ENCODE peak calls at places on chromosomes 4 and X, in eight cellular contexts. R is NCI-H1092; G is putamen; L is stimulated activated CD4-positive, alpha-beta T cell treated with anti-CD3 and anti-CD28 coated beads, Interleukin-4, amount 100 ng/mL, for 24 hours; Q is CD8-positive, alpha-beta T cell; W is NCI-H524 treated with DMSO at 0.1 percent for 48 hours; U is activated naive CD4-positive, alpha-beta T cell treated with Interleukin-2 at 50 U/mL for 16 hours; Y is Panc1. C is an unnamed sample.

GRCh38 chrX:39456894-39457600 is 640.7 kb downstream of the BCOR start:
- DNase-seq in W (no peak), L (no peak), Y (no peak), U (no peak), R (no peak), G (no peak), Q (no peak), C (no peak)

GRCh38 chr4:75633846-75634245 is 3.5 kb upstream of the CDKL2 start:
- DNase-seq in U (no peak), Q (no peak), G (no peak), L (no peak), W (no peak), R (no peak), Y (no peak), C (no peak)

GRCh38 chrX:21374994-21375794 is 976 bp downstream of the CNKSR2 start:
- DNase-seq in G (no peak), Q (no peak), Y (no peak), R (no peak), W (no peak), U (peak), L (no peak), C (no peak)

GRCh38 chr4:158280856-158281255 is 70.6 kb downstream of the TMEM144 start:
- DNase-seq in W (no peak), L (no peak), U (no peak), Q (no peak), G (no peak), R (no peak), Y (no peak), C (no peak)

GRCh38 chr4:23788460-23788859 is 101.4 kb downstream of the PPARGC1A start:
- DNase-seq in W (no peak), L (no peak), R (no peak), G (no peak), Y (no peak), Q (no peak), U (no peak), C (no peak)

GRCh38 chr4:74109894-74110605 is 11.1 kb upstream of the CXCL2 start:
- DNase-seq in L (no peak), Y (no peak), Q (no peak), G (no peak), U (no peak), W (no peak), R (no peak), C (no peak)

GRCh38 chr4:164215113-164215741 is 538.7 kb upstream of the SMIM31 start:
- DNase-seq in W (no peak), U (no peak), R (no peak), Q (no peak), L (no peak), G (no peak), Y (no peak), C (no peak)

GRCh38 chr4:53015681-53016080 is 153.6 kb downstream of the RASL11B start:
- DNase-seq in G (peak), Y (no peak), R (peak), W (peak), L (no peak), Q (no peak), U (no peak), C (peak)

GRCh38 chrX:137549073-137549472 is 16.9 kb upstream of the ZIC3 start:
- DNase-seq in Q (no peak), L (no peak), W (no peak), G (no peak), Y (no peak), U (no peak), R (no peak), C (no peak)